ENCODE peak calls at places on chromosome 11, in nine cellular contexts. One of them, this sample, is unnamed.

GRCh38 chr11:20127671-20128527 is 32.4 kb downstream of the DBX1 start:
- DNase-seq in neural progenitor cell: peak; percentile 88
- DNase-seq in transverse colon: peak; percentile 85
- DNase-seq in heart right ventricle: peak; percentile 76
- DNase-seq in OCI-LY7: peak; percentile 62
- DNase-seq in esophagus squamous epithelium: no peak
- DNase-seq in testis: peak; percentile 84
- DNase-seq in K562: peak; percentile 81
- DNase-seq in colonic mucosa: peak; percentile 77
- DNase-seq in this sample: peak; percentile 69

GRCh38 chr11:107139396-107139795 is 121.1 kb upstream of the GUCY1A2 start:
- DNase-seq in neural progenitor cell: no peak
- DNase-seq in transverse colon: no peak
- DNase-seq in heart right ventricle: no peak
- DNase-seq in OCI-LY7: no peak
- DNase-seq in esophagus squamous epithelium: no peak
- DNase-seq in testis: no peak
- DNase-seq in K562: no peak
- DNase-seq in colonic mucosa: no peak
- DNase-seq in this sample: no peak

GRCh38 chr11:93784935-93785360 is 866 bp downstream of the MED17 start:
- DNase-seq in neural progenitor cell: peak; percentile 23
- DNase-seq in transverse colon: no peak
- DNase-seq in heart right ventricle: no peak
- DNase-seq in OCI-LY7: no peak
- DNase-seq in esophagus squamous epithelium: no peak
- DNase-seq in testis: no peak
- DNase-seq in K562: no peak
- DNase-seq in colonic mucosa: no peak
- DNase-seq in this sample: no peak

GRCh38 chr11:109605006-109605405 is 183.0 kb downstream of the C11orf87 start:
- DNase-seq in neural progenitor cell: peak; percentile 31
- DNase-seq in transverse colon: no peak
- DNase-seq in heart right ventricle: no peak
- DNase-seq in OCI-LY7: no peak
- DNase-seq in esophagus squamous epithelium: no peak
- DNase-seq in testis: no peak
- DNase-seq in K562: no peak
- DNase-seq in colonic mucosa: no peak
- DNase-seq in this sample: no peak

GRCh38 chr11:45025716-45026492 is 75.2 kb upstream of the TP53I11 start:
- DNase-seq in neural progenitor cell: no peak
- DNase-seq in transverse colon: peak; percentile 27
- DNase-seq in heart right ventricle: peak; percentile 90
- DNase-seq in OCI-LY7: peak; percentile 83
- DNase-seq in esophagus squamous epithelium: no peak
- DNase-seq in testis: peak; percentile 25
- DNase-seq in K562: no peak
- DNase-seq in colonic mucosa: no peak
- DNase-seq in this sample: no peak

GRCh38 chr11:123546515-123546914 is 107.9 kb downstream of the SCN3B start:
- DNase-seq in neural progenitor cell: no peak
- DNase-seq in transverse colon: no peak
- DNase-seq in heart right ventricle: no peak
- DNase-seq in OCI-LY7: no peak
- DNase-seq in esophagus squamous epithelium: no peak
- DNase-seq in testis: no peak
- DNase-seq in K562: no peak
- DNase-seq in colonic mucosa: no peak
- DNase-seq in this sample: no peak

GRCh38 chr11:134781335-134781970 is 369.4 kb upstream of the B3GAT1 start:
- DNase-seq in neural progenitor cell: no peak
- DNase-seq in transverse colon: no peak
- DNase-seq in heart right ventricle: no peak
- DNase-seq in OCI-LY7: no peak
- DNase-seq in esophagus squamous epithelium: no peak
- DNase-seq in testis: no peak
- DNase-seq in K562: no peak
- DNase-seq in colonic mucosa: no peak
- DNase-seq in this sample: no peak

GRCh38 chr11:122167100-122167499 is 51.1 kb upstream of the BLID start:
- DNase-seq in neural progenitor cell: no peak
- DNase-seq in transverse colon: no peak
- DNase-seq in heart right ventricle: no peak
- DNase-seq in OCI-LY7: no peak
- DNase-seq in esophagus squamous epithelium: no peak
- DNase-seq in testis: no peak
- DNase-seq in K562: no peak
- DNase-seq in colonic mucosa: no peak
- DNase-seq in this sample: no peak

GRCh38 chr11:65640483-65641207 is 2.7 kb downstream of the SIPA1 start:
- DNase-seq in neural progenitor cell: no peak
- DNase-seq in transverse colon: peak; percentile 62
- DNase-seq in heart right ventricle: peak; percentile 62
- DNase-seq in OCI-LY7: peak; percentile 81
- DNase-seq in esophagus squamous epithelium: no peak
- DNase-seq in testis: no peak
- DNase-seq in K562: no peak
- DNase-seq in colonic mucosa: peak; percentile 52
- DNase-seq in this sample: no peak

GRCh38 chr11:116326146-116326545 is 446.6 kb downstream of the BUD13 start:
- DNase-seq in neural progenitor cell: no peak
- DNase-seq in transverse colon: no peak
- DNase-seq in heart right ventricle: no peak
- DNase-seq in OCI-LY7: no peak
- DNase-seq in esophagus squamous epithelium: no peak
- DNase-seq in testis: no peak
- DNase-seq in K562: no peak
- DNase-seq in colonic mucosa: no peak
- DNase-seq in this sample: no peak

GRCh38 chr11:72208281-72208680 is 8.3 kb upstream of the FOLR2 start:
- DNase-seq in neural progenitor cell: no peak
- DNase-seq in transverse colon: no peak
- DNase-seq in heart right ventricle: no peak
- DNase-seq in OCI-LY7: no peak
- DNase-seq in esophagus squamous epithelium: no peak
- DNase-seq in testis: peak; percentile 2
- DNase-seq in K562: no peak
- DNase-seq in colonic mucosa: no peak
- DNase-seq in this sample: no peak

GRCh38 chr11:70060611-70061293 is 17.4 kb upstream of the ANO1 start:
- DNase-seq in neural progenitor cell: no peak
- DNase-seq in transverse colon: no peak
- DNase-seq in heart right ventricle: no peak
- DNase-seq in OCI-LY7: no peak
- DNase-seq in esophagus squamous epithelium: no peak
- DNase-seq in testis: no peak
- DNase-seq in K562: no peak
- DNase-seq in colonic mucosa: peak; percentile 1
- DNase-seq in this sample: no peak

GRCh38 chr11:45839204-45839603 is 8.1 kb upstream of the CRY2 start:
- DNase-seq in neural progenitor cell: no peak
- DNase-seq in transverse colon: no peak
- DNase-seq in heart right ventricle: no peak
- DNase-seq in OCI-LY7: no peak
- DNase-seq in esophagus squamous epithelium: no peak
- DNase-seq in testis: no peak
- DNase-seq in K562: peak; percentile 31
- DNase-seq in colonic mucosa: no peak
- DNase-seq in this sample: no peak

GRCh38 chr11:15128621-15129020 is 13.9 kb downstream of the INSC start:
- DNase-seq in neural progenitor cell: no peak
- DNase-seq in transverse colon: no peak
- DNase-seq in heart right ventricle: no peak
- DNase-seq in OCI-LY7: no peak
- DNase-seq in esophagus squamous epithelium: no peak
- DNase-seq in testis: no peak
- DNase-seq in K562: no peak
- DNase-seq in colonic mucosa: no peak
- DNase-seq in this sample: no peak

GRCh38 chr11:33376331-33377099 is 119.3 kb downstream of the HIPK3 start:
- DNase-seq in neural progenitor cell: peak; percentile 66
- DNase-seq in transverse colon: no peak
- DNase-seq in heart right ventricle: no peak
- DNase-seq in OCI-LY7: peak; percentile 76
- DNase-seq in esophagus squamous epithelium: no peak
- DNase-seq in testis: no peak
- DNase-seq in K562: no peak
- DNase-seq in colonic mucosa: no peak
- DNase-seq in this sample: no peak

GRCh38 chr11:15714641-15715399 is 600.1 kb downstream of the INSC start:
- DNase-seq in neural progenitor cell: no peak
- DNase-seq in transverse colon: no peak
- DNase-seq in heart right ventricle: no peak
- DNase-seq in OCI-LY7: no peak
- DNase-seq in esophagus squamous epithelium: no peak
- DNase-seq in testis: no peak
- DNase-seq in K562: no peak
- DNase-seq in colonic mucosa: no peak
- DNase-seq in this sample: no peak

GRCh38 chr11:101466352-101466751 is 117.5 kb downstream of the TRPC6 start:
- DNase-seq in neural progenitor cell: peak; percentile 4
- DNase-seq in transverse colon: no peak
- DNase-seq in heart right ventricle: no peak
- DNase-seq in OCI-LY7: no peak
- DNase-seq in esophagus squamous epithelium: no peak
- DNase-seq in testis: no peak
- DNase-seq in K562: no peak
- DNase-seq in colonic mucosa: no peak
- DNase-seq in this sample: no peak

GRCh38 chr11:33000181-33000580 is 15.5 kb upstream of the DEPDC7 start:
- DNase-seq in neural progenitor cell: no peak
- DNase-seq in transverse colon: no peak
- DNase-seq in heart right ventricle: no peak
- DNase-seq in OCI-LY7: no peak
- DNase-seq in esophagus squamous epithelium: no peak
- DNase-seq in testis: no peak
- DNase-seq in K562: no peak
- DNase-seq in colonic mucosa: no peak
- DNase-seq in this sample: no peak

GRCh38 chr11:130675917-130676316 is 227.5 kb downstream of the ADAMTS15 start:
- DNase-seq in neural progenitor cell: no peak
- DNase-seq in transverse colon: no peak
- DNase-seq in heart right ventricle: no peak
- DNase-seq in OCI-LY7: no peak
- DNase-seq in esophagus squamous epithelium: no peak
- DNase-seq in testis: no peak
- DNase-seq in K562: no peak
- DNase-seq in colonic mucosa: no peak
- DNase-seq in this sample: no peak

GRCh38 chr11:61587951-61588695 is 7.2 kb upstream of the SYT7 start:
- DNase-seq in neural progenitor cell: peak; percentile 76
- DNase-seq in transverse colon: peak; percentile 81
- DNase-seq in heart right ventricle: peak; percentile 66
- DNase-seq in OCI-LY7: peak; percentile 17
- DNase-seq in esophagus squamous epithelium: no peak
- DNase-seq in testis: peak; percentile 73
- DNase-seq in K562: peak; percentile 48
- DNase-seq in colonic mucosa: peak; percentile 90
- DNase-seq in this sample: peak; percentile 73
- TF ChIP-seq CTCF in neural progenitor cell: peak; percentile 39
- TF ChIP-seq CTCF in transverse colon: peak; percentile 30
- TF ChIP-seq CTCF in heart right ventricle: no peak
- TF ChIP-seq CTCF in OCI-LY7: no peak
- TF ChIP-seq CTCF in esophagus squamous epithelium: no peak
- TF ChIP-seq CTCF in testis: no peak
- TF ChIP-seq CTCF in K562: peak; percentile 39
- TF ChIP-seq CTCF in colonic mucosa: no peak
- TF ChIP-seq CTCF in this sample: no peak

GRCh38 chr11:55920537-55920936 is 6.2 kb upstream of the OR5W2 start:
- DNase-seq in neural progenitor cell: no peak
- DNase-seq in transverse colon: no peak
- DNase-seq in heart right ventricle: no peak
- DNase-seq in OCI-LY7: no peak
- DNase-seq in esophagus squamous epithelium: no peak
- DNase-seq in testis: no peak
- DNase-seq in K562: no peak
- DNase-seq in colonic mucosa: no peak
- DNase-seq in this sample: no peak
- H3K9me3 ChIP-seq in neural progenitor cell: peaks cover 7% of the 10 kb centered on the region
- H3K9me3 ChIP-seq in transverse colon: no peaks in the 10 kb centered on the region
- H3K9me3 ChIP-seq in heart right ventricle: no peaks in the 10 kb centered on the region
- H3K9me3 ChIP-seq in OCI-LY7: no peaks in the 10 kb centered on the region
- H3K9me3 ChIP-seq in esophagus squamous epithelium: no peaks in the 10 kb centered on the region
- H3K9me3 ChIP-seq in testis: no peaks in the 10 kb centered on the region
- H3K9me3 ChIP-seq in K562: no peaks in the 10 kb centered on the region
- H3K9me3 ChIP-seq in colonic mucosa: no peaks in the 10 kb centered on the region
- H3K9me3 ChIP-seq in this sample: peaks cover 4% of the 10 kb centered on the region

DNA sequence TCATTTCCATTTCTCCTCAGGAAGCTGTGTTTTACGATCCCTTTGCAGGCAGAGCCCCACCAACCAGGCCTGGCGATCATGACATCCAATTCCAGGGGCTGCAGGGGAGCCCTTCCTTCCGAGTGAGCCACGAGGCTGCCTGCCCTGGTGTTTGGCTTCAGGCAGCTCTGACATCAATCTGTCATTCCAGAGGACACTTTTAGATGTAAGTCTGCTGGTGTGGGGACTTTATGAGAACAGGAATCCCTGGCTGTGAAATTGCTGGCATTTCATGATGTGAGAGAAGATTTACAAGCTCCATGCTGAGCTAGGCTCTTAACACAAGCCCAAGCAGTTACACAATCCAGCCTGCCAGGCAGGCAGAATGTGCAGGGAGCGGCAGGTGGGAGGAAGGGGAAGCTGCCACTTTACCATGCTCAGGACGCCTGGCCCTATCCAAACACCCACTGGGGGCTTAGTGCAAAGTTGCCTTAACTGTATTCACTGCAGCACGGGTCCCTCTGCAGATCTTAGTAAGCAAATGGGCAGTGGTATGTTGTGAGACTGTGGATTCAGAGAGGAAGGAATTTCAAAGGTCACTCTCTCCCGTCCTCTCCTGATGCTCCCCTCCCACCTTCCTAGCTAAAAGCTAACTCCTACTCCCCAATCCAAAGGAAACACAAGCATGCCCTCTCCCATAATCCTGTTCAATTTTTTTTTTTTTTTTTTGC is 43.4 kb upstream of the MICAL2 start:
- DNase-seq in neural progenitor cell: peak; percentile 48
- DNase-seq in transverse colon: peak; percentile 67
- DNase-seq in heart right ventricle: no peak
- DNase-seq in OCI-LY7: no peak
- DNase-seq in esophagus squamous epithelium: no peak
- DNase-seq in testis: no peak
- DNase-seq in K562: no peak
- DNase-seq in colonic mucosa: peak; percentile 66
- DNase-seq in this sample: peak; percentile 66
- H3K4me1 ChIP-seq in neural progenitor cell: peaks cover 21% of the 10 kb centered on the region
- H3K4me1 ChIP-seq in transverse colon: peaks cover 27% of the 10 kb centered on the region
- H3K4me1 ChIP-seq in heart right ventricle: peaks cover 8% of the 10 kb centered on the region
- H3K4me1 ChIP-seq in OCI-LY7: no peaks in the 10 kb centered on the region
- H3K4me1 ChIP-seq in esophagus squamous epithelium: peaks cover 26% of the 10 kb centered on the region
- H3K4me1 ChIP-seq in testis: peaks cover 17% of the 10 kb centered on the region
- H3K4me1 ChIP-seq in K562: peaks cover 5% of the 10 kb centered on the region
- H3K4me1 ChIP-seq in colonic mucosa: peaks cover 5% of the 10 kb centered on the region
- H3K4me1 ChIP-seq in this sample: peaks cover 10% of the 10 kb centered on the region

DNA sequence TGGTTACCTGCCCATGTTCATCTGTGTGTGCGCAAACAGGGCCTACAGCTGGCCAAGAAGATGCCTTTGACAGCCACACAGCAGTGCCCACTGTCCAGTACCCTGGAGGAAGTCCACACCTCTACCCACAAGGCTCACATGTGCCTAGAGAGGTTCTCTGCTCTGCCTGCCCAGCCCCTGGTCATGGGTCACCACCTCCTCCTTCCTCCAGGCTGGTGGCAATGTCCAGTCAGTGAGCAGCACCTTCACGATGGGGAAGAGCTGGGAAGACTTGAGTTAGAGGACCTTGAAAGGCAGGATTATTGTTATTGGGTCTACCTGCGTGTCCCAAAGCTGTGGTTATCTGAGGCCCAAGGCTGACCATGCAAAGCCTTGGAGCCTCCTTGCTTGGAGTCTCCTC is 28.4 kb upstream of the TTC12 start:
- DNase-seq in neural progenitor cell: no peak
- DNase-seq in transverse colon: no peak
- DNase-seq in heart right ventricle: no peak
- DNase-seq in OCI-LY7: no peak
- DNase-seq in esophagus squamous epithelium: no peak
- DNase-seq in testis: no peak
- DNase-seq in K562: no peak
- DNase-seq in colonic mucosa: no peak
- DNase-seq in this sample: no peak
- TF ChIP-seq CTCF in neural progenitor cell: no peak
- TF ChIP-seq CTCF in transverse colon: no peak
- TF ChIP-seq CTCF in heart right ventricle: no peak
- TF ChIP-seq CTCF in OCI-LY7: no peak
- TF ChIP-seq CTCF in esophagus squamous epithelium: no peak
- TF ChIP-seq CTCF in testis: no peak
- TF ChIP-seq CTCF in K562: no peak
- TF ChIP-seq CTCF in colonic mucosa: no peak
- TF ChIP-seq CTCF in this sample: no peak